ENCODE peak calls at places on chromosomes 12 and 14, in seven cellular contexts. N is breast epithelium, X is endothelial cell of umbilical vein, Y is GM12892, E is body of pancreas, H is GM12878, Q is gastrocnemius medialis. Z is an unnamed sample.

GRCh38 chr12:130876758-130877157 is 4.9 kb downstream of the RAN start:
- DNase-seq in E (no peak), H (no peak), N (no peak), Q (no peak), X (no peak), Y (no peak), Z (no peak)

GRCh38 chr14:38238881-38239280 is 17.0 kb downstream of the CLEC14A start:
- DNase-seq in X (peak), N (no peak), E (no peak), Q (no peak), H (no peak), Y (no peak), Z (no peak)

GRCh38 chr12:45518516-45519235 is 210.8 kb upstream of the ARID2 start:
- DNase-seq in Q (no peak), N (no peak), H (no peak), E (no peak), X (no peak), Y (no peak), Z (no peak)

GRCh38 chr14:71703477-71703876 is 228.8 kb upstream of the RGS6 start:
- DNase-seq in N (no peak), Y (no peak), Q (no peak), H (no peak), E (no peak), X (no peak), Z (no peak)

GRCh38 chr14:95110178-95110577 is 47.2 kb downstream of the DICER1 start:
- DNase-seq in N (no peak), E (no peak), X (no peak), H (no peak), Y (no peak), Q (no peak), Z (no peak)

GRCh38 chr14:94009767-94010166 is 12.7 kb downstream of the CCDC197 start:
- DNase-seq in H (peak), Q (no peak), Y (no peak), N (no peak), X (no peak), E (no peak), Z (no peak)

GRCh38 chr12:4228122-4228580 is 45.4 kb upstream of the CCND2 start:
- DNase-seq in N (no peak), E (no peak), Y (no peak), H (no peak), Q (no peak), X (no peak), Z (no peak)

GRCh38 chr12:119229837-119230236 is 51.1 kb downstream of the HSPB8 start:
- DNase-seq in X (peak), H (no peak), E (no peak), N (no peak), Y (no peak), Q (peak), Z (no peak)

GRCh38 chr12:55072093-55072492 is 52.3 kb downstream of the NEUROD4 start:
- DNase-seq in H (no peak), Y (no peak), X (peak), N (no peak), E (peak), Q (no peak), Z (no peak)

GRCh38 chr12:51888316-51889215 is 663 bp downstream of the ANKRD33 start:
- DNase-seq in X (no peak), Q (no peak), Y (no peak), N (no peak), E (no peak), H (no peak), Z (no peak)

GRCh38 chr12:123223241-123223668 is 9.7 kb downstream of the MPHOSPH9 start:
- DNase-seq in E (no peak), H (no peak), Y (no peak), Q (no peak), X (no peak), N (no peak), Z (no peak)

GRCh38 chr12:12138203-12139154 is 67.7 kb downstream of the BCL2L14 start:
- DNase-seq in N (no peak), X (no peak), H (no peak), E (no peak), Y (no peak), Q (no peak), Z (no peak)

GRCh38 chr12:64931981-64932380 is 107.5 kb downstream of the TBC1D30 start:
- DNase-seq in Y (no peak), N (no peak), H (no peak), X (no peak), Q (no peak), E (no peak), Z (no peak)

GRCh38 chr14:64906022-64906421 is 8.2 kb upstream of the CHURC1 start:
- DNase-seq in X (no peak), Q (no peak), H (no peak), E (no peak), Y (no peak), N (no peak), Z (no peak)

GRCh38 chr12:90111646-90112565 is 403.3 kb upstream of the ATP2B1 start:
- DNase-seq in E (no peak), H (no peak), N (no peak), X (no peak), Q (no peak), Y (no peak), Z (no peak)

DNA sequence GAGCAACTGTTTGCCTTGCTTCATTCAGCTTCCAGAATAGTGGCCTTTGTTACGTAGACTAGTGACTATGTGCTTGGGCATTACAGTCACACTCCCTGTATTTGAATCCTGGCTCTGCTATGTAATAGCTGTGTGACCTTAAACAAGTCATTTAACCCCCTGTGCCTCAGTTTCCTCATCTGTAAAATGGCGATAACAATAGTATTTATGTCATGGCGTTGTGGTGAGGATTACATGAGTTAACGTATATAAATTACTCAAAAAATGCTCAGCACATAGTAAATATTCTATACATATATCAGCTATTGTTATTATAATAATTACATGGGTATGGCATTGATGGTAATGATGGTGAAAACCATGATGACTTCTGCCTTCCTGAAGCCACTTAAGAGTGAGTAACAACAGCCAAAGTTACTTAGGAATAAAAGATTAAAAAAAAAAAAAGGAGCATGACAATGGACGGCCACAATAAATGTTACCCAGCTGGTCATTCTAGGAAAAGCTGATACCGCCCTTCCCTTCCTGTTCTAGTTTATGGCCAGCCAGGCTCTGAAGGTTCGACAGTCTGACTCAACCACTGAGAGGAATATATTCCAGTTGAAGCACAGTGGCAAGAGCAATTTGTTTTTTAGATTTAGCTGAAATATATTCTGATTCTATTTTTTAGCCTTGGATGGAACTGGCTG is 9.9 kb upstream of the ADIPOR2 start:
- DNase-seq in X (peak), E (no peak), Y (no peak), N (no peak), H (no peak), Q (no peak), Z (no peak)
- TF ChIP-seq POLR2A in X (no peak), E (no peak), Y (no peak), N (no peak), H (no peak), Q (no peak), Z (no peak)

GRCh38 chr14:54685286-54685845 is 118.4 kb downstream of the SAMD4A start:
- DNase-seq in E (no peak), Y (no peak), X (peak), H (no peak), Q (no peak), N (no peak), Z (no peak)
- TF ChIP-seq POLR2A in E (no peak), Y (no peak), X (no peak), H (no peak), Q (no peak), N (no peak), Z (no peak)

GRCh38 chr14:23237772-23238594 is at the start of gene RNF212B:
- DNase-seq in E (peak), Q (peak), N (peak), H (no peak), Y (peak), X (peak), Z (peak)
- TF ChIP-seq POLR2A in E (peak), Q (no peak), N (no peak), H (no peak), Y (no peak), X (no peak), Z (no peak)

GRCh38 chr14:20456971-20457370 is 1.9 kb downstream of the APEX1 start:
- DNase-seq in Y (no peak), X (no peak), Q (no peak), N (no peak), H (no peak), E (peak), Z (no peak)

GRCh38 chr14:20455355-20456300 is 602 bp downstream of the APEX1 start:
- DNase-seq in Q (peak), X (no peak), H (no peak), N (peak), Y (no peak), E (no peak), Z (no peak)

GRCh38 chr14:20458031-20458789 is 3.0 kb downstream of the PIP4P1 start:
- DNase-seq in Y (no peak), E (no peak), X (no peak), Q (no peak), N (no peak), H (no peak), Z (no peak)

GRCh38 chr14:20461230-20462141 is at the start of gene PIP4P1:
- DNase-seq in H (peak), Y (peak), E (peak), Q (peak), N (peak), X (peak), Z (peak)

DNA sequence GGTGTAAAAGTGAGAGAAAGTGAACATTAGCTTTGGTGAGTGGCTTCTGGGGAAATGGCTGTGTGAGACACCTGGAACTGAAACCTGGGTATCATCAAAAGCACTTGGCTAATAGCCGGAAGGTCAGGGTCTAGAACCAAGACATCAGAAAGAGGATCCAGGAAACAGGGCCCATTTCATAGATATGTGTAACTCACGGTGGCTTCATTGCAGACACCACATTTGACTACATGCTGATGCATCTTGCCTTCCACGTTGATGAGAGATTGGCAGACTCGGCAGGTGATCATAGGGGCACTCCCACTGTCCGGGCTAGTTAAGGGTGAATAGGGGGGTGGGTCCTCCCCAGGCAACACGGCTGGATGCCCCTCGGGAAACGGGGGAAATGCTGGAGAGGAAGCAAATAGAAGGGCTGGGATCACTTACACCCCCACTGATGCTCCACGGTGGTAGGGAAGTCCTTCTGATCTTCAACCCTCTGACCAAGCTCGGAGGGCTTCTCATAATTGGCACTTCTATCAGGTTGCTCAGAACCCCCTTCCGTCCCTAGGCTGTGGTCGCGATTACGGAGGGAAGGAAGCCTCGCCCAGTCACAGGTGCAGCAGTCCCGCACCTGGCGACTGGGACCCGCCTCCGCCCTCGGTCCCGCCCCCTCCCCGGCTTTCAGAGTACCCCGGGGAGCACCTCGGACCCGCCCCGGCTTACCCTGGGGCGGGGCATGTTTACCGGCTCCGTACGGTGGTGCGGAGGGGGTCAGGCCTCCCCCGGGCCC is 590 bp downstream of the PIP4P1 start:
- DNase-seq in N (no peak), X (peak), E (peak), H (peak), Y (no peak), Q (no peak), Z (no peak)
- TF ChIP-seq POLR2A in N (no peak), X (no peak), E (no peak), H (no peak), Y (no peak), Q (no peak), Z (no peak)

DNA sequence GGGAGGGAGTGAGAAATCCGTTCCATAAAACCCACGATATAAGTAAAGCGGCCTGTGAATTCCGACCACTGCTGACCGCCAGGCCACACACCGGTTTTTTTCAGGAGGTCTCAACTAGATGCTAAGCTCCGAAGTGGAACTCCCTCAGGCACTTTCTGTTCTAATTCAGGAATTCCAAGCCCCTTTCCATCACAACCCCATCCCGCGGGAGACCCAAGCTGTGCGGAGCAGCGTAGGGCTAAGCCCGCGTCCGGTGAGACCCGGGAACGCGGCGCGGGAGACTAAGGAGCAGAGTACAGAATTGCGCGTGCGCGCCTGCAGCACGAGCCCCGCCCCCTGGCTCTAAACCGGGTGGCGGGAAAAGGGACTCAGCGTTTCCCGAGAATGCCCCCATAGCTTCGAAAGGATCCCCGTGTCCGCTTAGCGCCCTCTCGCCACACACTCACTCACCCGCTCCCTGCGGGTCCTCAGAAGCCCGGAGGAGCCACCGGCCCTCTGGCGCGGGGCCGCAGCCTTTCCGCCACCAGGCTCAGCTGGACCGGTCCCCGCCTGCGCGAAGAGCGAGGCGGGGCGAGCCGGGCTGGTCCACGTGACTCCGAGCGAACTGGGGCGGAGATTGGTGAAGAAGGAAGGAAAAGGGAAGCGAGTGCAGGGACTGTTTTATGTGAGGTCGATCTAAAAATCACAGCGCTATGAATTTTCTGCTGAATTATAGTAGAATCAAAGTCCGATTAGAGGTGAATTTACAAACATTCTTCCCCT is at the start of gene TIMELESS:
- DNase-seq in H (peak), Q (peak), N (peak), E (peak), Y (peak), X (peak), Z (peak)
- TF ChIP-seq POLR2A in H (peak), Q (peak), N (peak), E (peak), Y (peak), X (peak), Z (peak)

GRCh38 chr12:15688202-15688736 is 100.9 kb downstream of the EPS8 start:
- DNase-seq in H (no peak), Q (peak), N (no peak), X (no peak), E (peak), Y (no peak), Z (no peak)
- TF ChIP-seq POLR2A in H (no peak), Q (no peak), N (no peak), X (no peak), E (peak), Y (no peak), Z (no peak)

GRCh38 chr12:94798107-94798506 is 147.8 kb upstream of the TMCC3 start:
- DNase-seq in H (no peak), E (no peak), Y (no peak), N (no peak), Q (no peak), X (no peak), Z (no peak)

GRCh38 chr12:94793191-94793595 is 142.8 kb upstream of the TMCC3 start:
- DNase-seq in Y (no peak), Q (no peak), E (no peak), N (no peak), X (no peak), H (no peak), Z (no peak)

GRCh38 chr12:94792690-94793089 is 142.3 kb upstream of the TMCC3 start:
- DNase-seq in E (peak), N (no peak), X (no peak), Y (no peak), Q (no peak), H (no peak), Z (no peak)

GRCh38 chr12:94795053-94795452 is 144.7 kb upstream of the TMCC3 start:
- DNase-seq in Y (no peak), H (no peak), Q (no peak), X (no peak), E (no peak), N (no peak), Z (no peak)

GRCh38 chr12:94795520-94795919 is 145.2 kb upstream of the TMCC3 start:
- DNase-seq in X (peak), E (no peak), H (no peak), Q (no peak), Y (no peak), N (no peak), Z (no peak)
- TF ChIP-seq POLR2A in X (no peak), E (no peak), H (no peak), Q (no peak), Y (no peak), N (no peak), Z (no peak)

GRCh38 chr12:104990950-104991349 is 4.8 kb downstream of the NOPCHAP1 start:
- DNase-seq in E (no peak), Y (no peak), X (no peak), Q (no peak), N (no peak), H (no peak), Z (no peak)

GRCh38 chr12:104991565-104992128 is 5.5 kb downstream of the NOPCHAP1 start:
- DNase-seq in Y (no peak), N (no peak), Q (no peak), E (no peak), X (no peak), H (no peak), Z (no peak)

GRCh38 chr12:104985206-104985605 is 910 bp upstream of the NOPCHAP1 start:
- DNase-seq in Q (no peak), N (no peak), X (no peak), E (no peak), H (no peak), Y (no peak), Z (no peak)

DNA sequence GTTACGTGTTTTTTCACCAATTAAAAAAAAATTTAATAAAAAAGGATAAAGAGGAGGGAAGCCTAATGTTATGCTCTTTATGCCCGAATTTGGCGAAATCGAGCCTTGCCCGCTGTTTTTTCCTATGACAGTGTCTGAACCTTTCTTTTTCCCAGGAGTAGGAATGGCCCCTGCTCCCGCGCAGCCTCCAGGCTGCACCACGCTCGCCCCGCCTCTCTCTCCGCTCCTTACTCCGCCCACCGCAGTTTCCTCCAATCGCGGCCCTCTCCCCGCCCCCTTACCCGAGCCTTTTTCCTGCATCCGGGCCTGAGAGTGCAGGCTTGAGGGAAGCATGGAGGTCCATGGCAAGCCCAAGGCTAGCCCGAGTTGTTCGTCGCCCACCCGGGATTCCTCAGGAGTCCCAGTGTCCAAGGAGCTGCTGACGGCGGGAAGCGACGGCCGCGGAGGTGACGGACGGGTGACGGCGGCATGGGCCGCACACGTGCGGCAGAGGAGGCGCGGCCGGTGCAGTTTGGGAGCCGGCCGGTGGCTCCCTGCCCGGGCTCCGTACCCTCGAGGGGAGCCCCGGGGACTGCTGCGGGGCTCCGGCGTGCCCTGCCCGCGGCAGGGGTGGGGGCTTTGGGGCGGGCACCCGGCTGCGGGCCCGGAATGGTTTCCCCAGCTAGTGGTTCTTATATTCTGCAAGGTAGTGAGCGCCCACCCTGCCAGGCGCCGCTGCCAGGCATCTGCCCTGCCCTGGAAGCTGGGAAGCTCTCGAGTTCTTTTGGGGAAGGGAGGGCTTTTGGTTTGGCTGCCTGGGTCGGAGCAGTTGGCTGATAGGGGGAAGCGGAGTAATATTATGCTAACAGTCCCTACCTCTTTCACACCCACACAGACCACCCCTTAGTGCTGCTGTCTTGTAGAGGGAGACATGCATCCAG is at the start of gene NOPCHAP1:
- DNase-seq in Q (peak), N (peak), X (peak), H (peak), Y (peak), E (peak), Z (peak)
- TF ChIP-seq POLR2A in Q (peak), N (peak), X (peak), H (peak), Y (peak), E (peak), Z (peak)

DNA sequence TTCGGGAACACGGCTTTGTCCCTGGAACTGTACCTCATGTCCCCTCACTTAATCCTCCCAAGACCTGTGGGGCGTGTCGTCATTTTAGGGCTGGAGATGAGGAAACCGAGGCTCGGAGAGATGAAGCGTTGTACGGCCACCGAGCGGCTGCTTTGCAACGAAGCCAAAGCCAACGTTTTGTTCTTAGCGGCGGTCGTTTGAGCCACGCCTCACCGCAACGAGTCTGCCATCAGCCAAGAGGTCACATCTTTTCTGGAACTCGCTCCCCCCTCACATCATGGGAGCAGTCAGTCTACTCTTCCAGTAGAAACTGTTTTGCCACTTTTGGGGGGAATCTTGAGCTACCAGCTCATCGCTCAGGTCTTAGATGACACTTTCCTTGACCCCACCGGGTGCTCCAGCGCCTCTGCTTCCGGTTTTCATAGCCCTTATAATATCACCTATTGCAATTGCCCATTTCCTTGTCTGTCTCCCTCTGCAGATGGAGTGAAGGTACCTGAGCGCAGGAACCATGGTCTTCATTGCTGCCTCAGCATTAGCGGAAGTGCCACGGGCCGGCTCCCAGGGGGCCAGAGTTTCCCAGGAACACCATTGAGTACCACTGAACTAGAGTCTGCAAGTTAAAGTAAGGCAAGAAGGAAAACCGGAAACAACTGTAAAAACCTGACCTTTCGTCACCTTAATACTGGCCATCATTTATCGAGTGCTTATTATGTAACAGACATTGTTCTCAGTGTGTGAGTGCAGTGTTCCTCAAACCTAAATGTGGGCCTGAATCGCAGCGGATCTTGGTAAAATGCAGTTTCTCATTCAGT is 19.6 kb downstream of the NINJ2 start:
- DNase-seq in X (peak), Y (no peak), Q (no peak), E (peak), H (no peak), N (no peak), Z (no peak)
- TF ChIP-seq POLR2A in X (no peak), Y (peak), Q (no peak), E (no peak), H (peak), N (no peak), Z (no peak)